ENCODE peak calls at places on chromosomes 5 and 9, in five cellular contexts. H, T, Z, P and X are unnamed samples.

GRCh38 chr9:87498046-87498815 is 564 bp downstream of the DAPK1 start:
- DNase-seq in H (peak; percentile 45), T (no peak), Z (no peak), P (no peak), X (no peak)

GRCh38 chr5:150778103-150778516 is 447 bp upstream of the SMIM3 start:
- DNase-seq in H (peak; percentile 63), T (no peak), Z (no peak), P (no peak), X (no peak)

GRCh38 chr5:45508155-45508554 is 188.0 kb downstream of the HCN1 start:
- DNase-seq in H (no peak), T (no peak), Z (no peak), P (no peak), X (no peak)

GRCh38 chr9:127854169-127854833 is at the start of gene ENG:
- DNase-seq in H (peak; percentile 60), T (no peak), Z (no peak), P (peak; percentile 71), X (no peak)

GRCh38 chr9:125663127-125663526 is 43.9 kb downstream of the MAPKAP1 start:
- DNase-seq in H (peak; percentile 72), T (no peak), Z (no peak), P (peak; percentile 30), X (no peak)

GRCh38 chr9:131609116-131609830 is 64.0 kb downstream of the PRRT1B start:
- DNase-seq in H (peak; percentile 55), T (peak; percentile 38), Z (no peak), P (peak; percentile 69), X (peak; percentile 19)

GRCh38 chr9:83544002-83544698 is 5.9 kb upstream of the FRMD3 start:
- DNase-seq in H (peak; percentile 94), T (peak; percentile 72), Z (no peak), P (peak; percentile 90), X (peak; percentile 68)

GRCh38 chr5:123754167-123754840 is 242.3 kb downstream of the CSNK1G3 start:
- DNase-seq in H (peak; percentile 68), T (no peak), Z (no peak), P (peak; percentile 77), X (no peak)

GRCh38 chr9:12441509-12441908 is 251.7 kb upstream of the TYRP1 start:
- DNase-seq in H (no peak), T (no peak), Z (no peak), P (no peak), X (no peak)

GRCh38 chr5:154384480-154385235 is 61.1 kb upstream of the SAP30L start:
- DNase-seq in H (no peak), T (no peak), Z (no peak), P (no peak), X (no peak)

GRCh38 chr5:95951916-95952315 is 9.7 kb downstream of the ELL2 start:
- DNase-seq in H (no peak), T (no peak), Z (no peak), P (no peak), X (no peak)

GRCh38 chr5:60092671-60093422 is 199.3 kb upstream of the PDE4D start:
- DNase-seq in H (peak; percentile 28), T (peak; percentile 1), Z (no peak), P (peak; percentile 19), X (peak; percentile 28)

GRCh38 chr5:168747987-168748777 is 169.0 kb upstream of the PANK3 start:
- DNase-seq in H (peak; percentile 25), T (no peak), Z (no peak), P (peak; percentile 13), X (no peak)

DNA sequence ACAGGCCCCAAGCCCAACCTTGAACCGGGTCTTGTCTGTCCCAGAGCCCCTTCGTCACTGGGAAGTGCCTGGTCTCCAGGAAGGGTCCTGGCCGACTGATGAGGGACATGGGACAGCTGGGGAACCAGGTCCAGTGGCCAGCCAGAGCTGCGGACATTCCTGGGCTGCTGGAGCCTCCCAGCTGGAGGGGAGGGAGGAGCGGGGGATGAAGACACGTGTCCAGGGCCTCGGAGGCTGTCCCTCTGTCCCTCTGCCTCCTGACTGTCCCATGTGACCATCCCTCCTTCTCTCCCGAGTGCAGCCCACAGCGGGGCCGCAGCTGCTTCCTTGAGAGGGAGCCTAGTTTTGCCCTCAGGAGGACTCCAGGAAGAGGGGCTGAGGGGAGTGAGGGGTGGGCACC is 41.7 kb upstream of the UBAC1 start:
- DNase-seq in H (no peak), T (no peak), Z (no peak), P (no peak), X (no peak)
- H3K4me3 ChIP-seq in H (no peak overlapping the region), T (no peak overlapping the region), Z (no peak overlapping the region), P (no peak overlapping the region), X (no peak overlapping the region)

GRCh38 chr5:149100331-149100730 is 37.5 kb upstream of the SH3TC2 start:
- DNase-seq in H (no peak), T (no peak), Z (no peak), P (no peak), X (no peak)
- H3K4me3 ChIP-seq in H (no peak overlapping the region), T (no peak overlapping the region), Z (no peak overlapping the region), P (no peak overlapping the region), X (no peak overlapping the region)

DNA sequence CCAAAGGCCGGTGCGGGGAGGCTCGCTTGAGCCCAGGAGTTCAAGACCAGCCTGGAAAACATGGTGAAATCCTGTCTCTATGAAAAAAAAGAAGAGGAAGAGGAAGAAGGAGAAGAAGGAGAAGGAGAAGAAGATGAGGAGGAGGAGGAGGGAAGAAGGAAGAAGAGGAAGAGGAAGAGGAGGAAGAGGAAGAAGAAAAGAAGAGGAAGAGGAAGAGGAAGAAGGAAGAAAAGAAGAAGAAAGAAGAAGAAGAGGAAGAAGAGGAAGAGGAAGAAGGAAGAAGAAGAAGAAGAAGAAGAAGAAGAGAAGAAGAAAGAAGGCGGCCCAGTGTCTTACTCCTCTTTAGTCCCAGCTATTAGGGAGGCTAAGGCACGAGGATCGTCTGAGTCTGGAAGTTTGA is 44.8 kb upstream of the XPA start:
- DNase-seq in H (no peak), T (no peak), Z (no peak), P (no peak), X (no peak)
- H3K4me3 ChIP-seq in H (no peak overlapping the region), T (no peak overlapping the region), Z (no peak overlapping the region), P (no peak overlapping the region), X (no peak overlapping the region)

GRCh38 chr5:174644918-174645317 is 79.5 kb upstream of the MSX2 start:
- DNase-seq in H (no peak), T (no peak), Z (no peak), P (no peak), X (no peak)

GRCh38 chr5:174645677-174646076 is 78.7 kb upstream of the MSX2 start:
- DNase-seq in H (no peak), T (no peak), Z (no peak), P (no peak), X (no peak)

DNA sequence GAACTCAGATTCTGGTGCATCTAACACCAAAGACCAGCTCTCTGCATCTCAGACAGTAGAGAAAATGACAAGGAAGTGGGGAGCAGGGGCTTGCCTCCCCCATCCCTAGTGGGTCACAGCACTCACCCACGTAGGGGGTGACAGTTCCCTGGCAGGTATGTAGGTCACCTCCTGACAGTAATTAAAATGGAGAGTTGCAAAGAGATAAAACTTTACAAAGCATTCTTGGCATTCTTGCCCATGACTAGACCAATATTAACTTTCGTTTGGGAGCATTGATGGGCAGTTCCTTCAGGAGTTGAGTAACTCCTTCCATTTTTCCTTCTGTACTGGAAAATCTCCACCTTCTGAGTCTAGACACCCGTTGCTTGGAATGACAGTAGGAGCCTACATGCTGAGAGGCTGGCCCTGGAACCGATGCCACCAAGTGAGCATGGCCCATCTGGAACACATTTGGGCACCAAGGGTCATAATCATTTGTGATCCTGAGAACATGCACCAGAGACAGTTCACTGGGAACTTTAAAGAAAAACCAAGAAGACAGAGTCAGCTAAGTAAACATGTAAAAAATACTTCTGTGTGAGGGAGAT is 81.5 kb upstream of the MSX2 start:
- DNase-seq in H (no peak), T (no peak), Z (no peak), P (no peak), X (no peak)
- H3K4me3 ChIP-seq in H (no peak overlapping the region), T (no peak overlapping the region), Z (no peak overlapping the region), P (no peak overlapping the region), X (no peak overlapping the region)

GRCh38 chr5:61303348-61303747 is 28.7 kb upstream of the ZSWIM6 start:
- DNase-seq in H (peak; percentile 39), T (no peak), Z (no peak), P (no peak), X (no peak)
- H3K4me3 ChIP-seq in H (no peak overlapping the region), T (no peak overlapping the region), Z (no peak overlapping the region), P (no peak overlapping the region), X (no peak overlapping the region)

DNA sequence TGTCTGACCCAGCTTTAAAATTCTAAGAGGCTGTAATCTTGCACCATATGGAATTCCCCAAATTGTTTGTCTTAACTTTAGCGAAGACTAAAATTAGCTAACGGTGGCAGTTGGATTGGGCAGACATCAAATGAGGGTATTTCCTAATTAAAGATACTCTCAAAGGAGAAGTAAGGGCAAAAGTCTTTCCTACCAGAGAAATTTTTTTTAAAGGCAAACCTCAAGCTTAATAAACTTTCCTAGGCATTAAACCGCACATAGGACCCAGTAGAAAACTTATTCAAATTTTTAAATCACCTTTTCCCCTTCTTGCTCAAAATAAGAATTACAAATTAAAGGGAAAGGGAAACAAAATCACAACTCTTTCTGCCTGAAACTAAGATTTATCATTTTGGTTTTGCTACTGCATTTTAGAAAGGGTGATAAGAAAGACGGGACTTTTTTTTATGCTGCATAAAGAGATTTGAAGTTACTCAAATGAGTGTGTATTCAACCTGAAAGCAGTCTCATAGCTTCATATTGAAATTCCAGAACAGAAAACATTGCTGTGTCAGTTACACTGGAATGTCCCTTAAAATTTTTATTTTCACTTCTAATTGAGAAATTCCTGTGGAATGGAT is 189.1 kb upstream of the PTGER4 start:
- DNase-seq in H (peak; percentile 35), T (no peak), Z (no peak), P (no peak), X (no peak)
- H3K4me3 ChIP-seq in H (no peak overlapping the region), T (no peak overlapping the region), Z (no peak overlapping the region), P (no peak overlapping the region), X (no peak overlapping the region)

GRCh38 chr9:90608141-90608540 is 34.5 kb downstream of the DIRAS2 start:
- DNase-seq in H (no peak), T (no peak), Z (no peak), P (no peak), X (no peak)

GRCh38 chr9:90611568-90611967 is 31.1 kb downstream of the DIRAS2 start:
- DNase-seq in H (no peak), T (no peak), Z (no peak), P (no peak), X (no peak)

GRCh38 chr9:90611121-90611520 is 31.5 kb downstream of the DIRAS2 start:
- DNase-seq in H (no peak), T (no peak), Z (no peak), P (no peak), X (no peak)

GRCh38 chr9:90612957-90613356 is 29.7 kb downstream of the DIRAS2 start:
- DNase-seq in H (no peak), T (no peak), Z (no peak), P (no peak), X (no peak)

GRCh38 chr9:90607701-90608122 is 34.9 kb downstream of the DIRAS2 start:
- DNase-seq in H (no peak), T (no peak), Z (no peak), P (no peak), X (no peak)
- H3K4me3 ChIP-seq in H (no peak overlapping the region), T (no peak overlapping the region), Z (no peak overlapping the region), P (no peak overlapping the region), X (no peak overlapping the region)

DNA sequence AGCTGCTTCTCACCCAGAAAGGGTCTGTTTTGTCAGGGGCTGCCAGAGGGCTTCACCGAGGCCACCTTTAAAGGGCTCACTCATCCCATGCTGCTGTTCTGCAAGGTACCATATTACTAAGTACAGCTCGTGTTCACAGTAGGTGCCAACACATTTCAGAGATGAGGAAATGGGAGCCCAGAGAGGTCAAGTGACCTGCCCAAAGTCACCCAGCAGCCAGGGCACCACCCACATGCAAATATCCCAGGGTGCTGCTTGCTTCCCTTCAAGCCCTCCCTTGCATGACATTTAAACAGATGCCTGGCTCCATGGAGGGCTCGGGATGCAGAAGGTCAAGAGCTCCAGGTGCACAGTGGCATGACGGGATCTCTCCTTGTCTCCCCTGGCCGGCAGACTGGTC is 123.5 kb upstream of the SARDH start:
- DNase-seq in H (no peak), T (no peak), Z (no peak), P (no peak), X (no peak)
- H3K4me3 ChIP-seq in H (no peak overlapping the region), T (no peak overlapping the region), Z (no peak overlapping the region), P (no peak overlapping the region), X (no peak overlapping the region)